ENCODE peak calls at places on chromosomes 13 and 19, in nine cellular contexts. A, Z, K, Q, U, L, H, Y and M are unnamed samples.

GRCh38 chr19:15551183-15552004 is 43.1 kb downstream of the CYP4F22 start:
- DNase-seq in A (no peak), Z (no peak), K (no peak), Q (no peak), U (peak), L (no peak), H (no peak), Y (peak), M (peak)

GRCh38 chr19:7932276-7932929 is 6.5 kb upstream of the CTXN1 start:
- DNase-seq in A (no peak), Z (no peak), K (no peak), Q (no peak), U (no peak), L (no peak), H (no peak), Y (no peak), M (no peak)

GRCh38 chr19:56138069-56138468 is 3.0 kb upstream of the ZNF444 start:
- DNase-seq in A (no peak), Z (no peak), K (no peak), Q (no peak), U (no peak), L (no peak), H (no peak), Y (no peak), M (no peak)

GRCh38 chr13:25301347-25302113 is at the start of gene NUP58:
- DNase-seq in A (peak), Z (peak), K (peak), Q (peak), U (peak), L (peak), H (peak), Y (peak), M (peak)

GRCh38 chr19:13366529-13367143 is 139.6 kb downstream of the CACNA1A start:
- DNase-seq in A (peak), Z (peak), K (no peak), Q (peak), U (no peak), L (no peak), H (peak), Y (no peak), M (peak)

GRCh38 chr13:20024706-20025105 is 66.2 kb downstream of the ZMYM2 start:
- DNase-seq in A (no peak), Z (no peak), K (no peak), Q (no peak), U (no peak), L (no peak), H (no peak), Y (no peak), M (no peak)

GRCh38 chr13:85091835-85092234 is 707.4 kb downstream of the SLITRK6 start:
- DNase-seq in A (no peak), Z (no peak), K (no peak), Q (no peak), U (no peak), L (no peak), H (peak), Y (no peak), M (no peak)

GRCh38 chr13:75319244-75319643 is 162.7 kb downstream of the TBC1D4 start:
- DNase-seq in A (peak), Z (no peak), K (no peak), Q (peak), U (no peak), L (no peak), H (peak), Y (no peak), M (no peak)

GRCh38 chr19:44947041-44947581 is 1.3 kb downstream of the APOC2 start:
- DNase-seq in A (no peak), Z (no peak), K (no peak), Q (no peak), U (no peak), L (no peak), H (no peak), Y (no peak), M (no peak)

GRCh38 chr19:9498183-9498902 is at the start of gene ZNF560:
- DNase-seq in A (no peak), Z (no peak), K (no peak), Q (peak), U (peak), L (no peak), H (peak), Y (peak), M (no peak)

GRCh38 chr13:61477619-61478018 is 62.0 kb upstream of the PCDH20 start:
- DNase-seq in A (no peak), Z (no peak), K (no peak), Q (no peak), U (no peak), L (no peak), H (no peak), Y (no peak), M (no peak)

GRCh38 chr19:19270749-19271571 is 2.1 kb downstream of the TM6SF2 start:
- DNase-seq in A (no peak), Z (no peak), K (no peak), Q (no peak), U (no peak), L (no peak), H (no peak), Y (no peak), M (no peak)

GRCh38 chr19:14507704-14508246 is 10.4 kb downstream of the DNAJB1 start:
- DNase-seq in A (no peak), Z (no peak), K (no peak), Q (no peak), U (peak), L (no peak), H (peak), Y (no peak), M (no peak)

GRCh38 chr13:102117175-102117830 is 284.5 kb downstream of the FGF14 start:
- DNase-seq in A (no peak), Z (no peak), K (no peak), Q (no peak), U (no peak), L (no peak), H (no peak), Y (no peak), M (no peak)

GRCh38 chr13:97559030-97559429 is 125.1 kb downstream of the RAP2A start:
- DNase-seq in A (no peak), Z (no peak), K (no peak), Q (no peak), U (no peak), L (no peak), H (no peak), Y (no peak), M (no peak)

GRCh38 chr13:110559429-110559943 is 2.0 kb downstream of the RAB20 start:
- DNase-seq in A (peak), Z (no peak), K (no peak), Q (peak), U (no peak), L (no peak), H (no peak), Y (no peak), M (no peak)

GRCh38 chr13:40553356-40553755 is 113.1 kb downstream of the FOXO1 start:
- DNase-seq in A (no peak), Z (no peak), K (no peak), Q (peak), U (no peak), L (no peak), H (no peak), Y (no peak), M (no peak)

GRCh38 chr19:5086725-5087439 is 118.0 kb downstream of the KDM4B start:
- DNase-seq in A (no peak), Z (no peak), K (peak), Q (no peak), U (no peak), L (no peak), H (no peak), Y (no peak), M (peak)

GRCh38 chr13:75469087-75469486 is 12.9 kb downstream of the TBC1D4 start:
- DNase-seq in A (no peak), Z (no peak), K (no peak), Q (no peak), U (no peak), L (no peak), H (no peak), Y (no peak), M (no peak)

GRCh38 chr19:50357178-50358100 is 8.0 kb downstream of the NAPSA start:
- DNase-seq in A (peak), Z (peak), K (peak), Q (peak), U (peak), L (no peak), H (peak), Y (peak), M (peak)

GRCh38 chr19:35750167-35750566 is 1.8 kb downstream of the LIN37 start:
- DNase-seq in A (no peak), Z (no peak), K (no peak), Q (no peak), U (no peak), L (no peak), H (no peak), Y (no peak), M (no peak)

GRCh38 chr19:15222738-15223648 is 9.3 kb downstream of the EPHX3 start:
- DNase-seq in A (peak), Z (peak), K (peak), Q (peak), U (peak), L (peak), H (peak), Y (peak), M (peak)

GRCh38 chr13:45909724-45910123 is 58.2 kb upstream of the SIAH3 start:
- DNase-seq in A (no peak), Z (no peak), K (no peak), Q (no peak), U (no peak), L (no peak), H (no peak), Y (no peak), M (no peak)

GRCh38 chr19:56271096-56271495 is 1.5 kb upstream of the EDDM13 start:
- DNase-seq in A (no peak), Z (no peak), K (peak), Q (no peak), U (no peak), L (no peak), H (no peak), Y (no peak), M (no peak)

GRCh38 chr13:90448466-90449037 is 898.9 kb upstream of the MIR17HG start:
- DNase-seq in A (no peak), Z (no peak), K (no peak), Q (no peak), U (no peak), L (no peak), H (peak), Y (no peak), M (no peak)